ENCODE peak calls at places on chromosomes 4 and X, in nine cellular contexts. L is GM23338, K is GM12865, D is kidney, T is K562, X is cardiac fibroblast, H is ovary, P is AG09309, R is cardiac muscle cell. S is an unnamed sample.

GRCh38 chr4:140078366-140078765 is 75.6 kb downstream of the MAML3 start:
- DNase-seq in H (peak; percentile 37), X (peak; percentile 60), K (no peak), D (no peak), L (peak; percentile 73), P (no peak), R (peak; percentile 77), T (no peak), S (peak; percentile 74)

GRCh38 chr4:89995006-89995405 is 100.4 kb downstream of the MMRN1 start:
- DNase-seq in H (no peak), L (no peak), P (no peak), X (no peak), R (no peak), K (no peak), T (no peak), D (no peak), S (no peak)

GRCh38 chr4:158444621-158445020 is 77.1 kb upstream of the RXFP1 start:
- DNase-seq in L (no peak), T (no peak), H (no peak), K (no peak), P (no peak), X (peak; percentile 32), D (no peak), R (no peak), S (no peak)

GRCh38 chr4:78734451-78735003 is 41.6 kb upstream of the BMP2K start:
- DNase-seq in P (no peak), H (no peak), R (no peak), K (no peak), L (no peak), X (no peak), D (no peak), T (no peak), S (no peak)

GRCh38 chrX:19678941-19679340 is 163.6 kb upstream of the MAP3K15 start:
- DNase-seq in D (no peak), X (peak; percentile 42), L (no peak), K (peak; percentile 56), P (no peak), H (no peak), T (no peak), R (no peak), S (no peak)

GRCh38 chr4:17128268-17128667 is 229.8 kb upstream of the LDB2 start:
- DNase-seq in K (no peak), L (no peak), R (no peak), P (peak; percentile 16), T (no peak), D (no peak), X (peak; percentile 47), H (no peak), S (peak; percentile 40)

GRCh38 chr4:95985791-95986190 is 145.9 kb downstream of the PDHA2 start:
- DNase-seq in P (no peak), L (no peak), X (peak; percentile 50), T (no peak), D (no peak), K (no peak), H (no peak), R (no peak), S (no peak)

GRCh38 chr4:87219648-87220093 is 747 bp downstream of the KLHL8 start:
- DNase-seq in T (no peak), R (peak; percentile 51), L (peak; percentile 60), P (no peak), D (peak; percentile 85), K (peak; percentile 69), X (peak; percentile 48), H (peak; percentile 18), S (peak; percentile 37)

GRCh38 chr4:185853841-185854240 is 41.8 kb upstream of the SORBS2 start:
- DNase-seq in X (no peak), L (no peak), H (no peak), T (no peak), R (no peak), D (no peak), P (no peak), K (no peak), S (no peak)

GRCh38 chrX:134452591-134452990 is 7.4 kb upstream of the HPRT1 start:
- DNase-seq in T (no peak), R (no peak), D (no peak), H (no peak), L (no peak), K (no peak), X (no peak), P (no peak), S (no peak)

GRCh38 chrX:136318895-136319597 is 18.3 kb downstream of the ADGRG4 start:
- DNase-seq in P (no peak), L (no peak), K (no peak), T (no peak), D (no peak), H (no peak), R (no peak), X (no peak), S (no peak)

GRCh38 chrX:69314436-69315348 is 149.4 kb upstream of the PJA1 start:
- DNase-seq in R (no peak), T (no peak), L (no peak), D (no peak), X (no peak), H (no peak), P (no peak), K (no peak), S (no peak)

GRCh38 chrX:37332987-37333658 is 16.0 kb upstream of the PRRG1 start:
- DNase-seq in R (no peak), K (no peak), P (no peak), H (no peak), L (no peak), X (no peak), T (no peak), D (no peak), S (peak; percentile 63)

GRCh38 chrX:101206471-101206870 is 13.1 kb upstream of the DRP2 start:
- DNase-seq in R (peak; percentile 27), P (no peak), L (peak; percentile 52), X (peak; percentile 67), D (no peak), H (no peak), K (peak; percentile 43), T (peak; percentile 51), S (peak; percentile 47)

DNA sequence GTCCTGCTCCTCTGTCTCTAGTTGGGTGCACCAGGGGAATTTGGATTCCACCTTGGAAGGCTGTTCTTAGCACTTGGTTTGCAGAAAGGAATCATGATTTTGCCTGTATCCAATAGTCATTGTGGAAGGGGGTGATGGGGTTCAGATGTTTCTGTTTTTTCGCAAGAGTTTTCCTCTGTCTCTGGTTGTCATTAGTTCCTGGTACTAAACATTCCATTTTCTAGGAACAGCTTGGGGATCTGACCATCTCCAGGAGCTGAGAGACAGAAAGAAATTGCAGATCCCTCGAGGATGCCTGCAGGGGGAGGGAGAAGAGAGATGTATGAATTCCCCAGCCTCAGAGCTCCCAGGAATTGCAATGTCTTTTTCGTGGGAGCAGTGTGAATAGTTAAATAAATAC is 70.9 kb downstream of the CYTL1 start:
- DNase-seq in K (no peak), T (no peak), R (no peak), P (no peak), L (no peak), D (no peak), X (no peak), H (no peak), S (no peak)
- H3K4me3 ChIP-seq in K (no peak overlapping the region), T (no peak overlapping the region), R (no peak overlapping the region), P (no peak overlapping the region), L (no peak overlapping the region), D (no peak overlapping the region), X (no peak overlapping the region), H (no peak overlapping the region), S (no peak overlapping the region)

DNA sequence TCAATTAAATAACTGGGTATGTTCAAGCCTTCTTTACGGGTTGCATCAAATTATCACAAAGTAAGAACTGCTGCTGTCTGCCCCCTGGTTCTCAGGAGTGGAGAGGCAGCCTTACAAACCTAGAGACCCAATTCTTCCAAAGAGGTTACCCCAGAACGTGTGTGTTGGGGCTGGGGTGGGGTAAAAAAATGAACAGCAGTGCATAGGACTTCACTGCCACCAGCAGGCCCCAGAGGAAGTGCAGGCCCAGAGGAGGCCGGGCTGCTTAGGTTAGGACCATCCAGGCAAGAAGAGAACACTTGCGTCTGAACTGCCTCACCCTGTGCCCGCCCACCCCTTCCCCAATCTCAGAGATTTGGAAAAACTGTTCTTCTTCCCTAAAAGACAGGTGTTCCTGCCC is 1.5 kb upstream of the NWD2 start:
- DNase-seq in D (no peak), X (no peak), L (peak; percentile 59), T (no peak), H (no peak), K (peak; percentile 33), P (no peak), R (no peak), S (no peak)
- TF ChIP-seq CTCF in D (no peak), X (no peak), L (peak; percentile 41), T (no peak), H (no peak), K (peak; percentile 22), P (no peak), R (no peak), S (no peak)

DNA sequence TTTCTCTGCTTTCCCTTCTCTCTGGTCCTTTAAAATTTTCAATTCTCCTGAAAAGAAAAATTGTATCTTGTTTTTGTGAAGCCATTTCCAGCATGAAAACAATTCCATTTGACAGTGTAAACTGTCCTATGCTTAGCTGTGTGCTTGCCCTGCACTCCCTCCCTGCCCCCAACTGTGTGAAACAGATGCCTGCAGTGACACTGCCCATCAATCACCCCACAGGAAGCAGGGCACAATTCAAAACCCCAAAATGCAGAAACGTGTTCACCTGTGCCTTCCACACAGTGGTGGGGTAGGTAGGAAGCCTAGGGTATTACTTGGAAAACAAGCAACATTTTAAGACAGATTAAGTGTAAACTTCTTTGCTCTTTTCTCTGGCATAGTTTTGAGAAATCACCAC is 6.2 kb upstream of the FHDC1 start:
- DNase-seq in X (no peak), L (peak; percentile 36), D (no peak), T (no peak), H (no peak), P (no peak), K (no peak), R (no peak), S (no peak)
- H3K4me3 ChIP-seq in X (no peak overlapping the region), L (peak overlapping the region; percentile 4), D (no peak overlapping the region), T (no peak overlapping the region), H (no peak overlapping the region), P (no peak overlapping the region), K (no peak overlapping the region), R (no peak overlapping the region), S (no peak overlapping the region)

GRCh38 chrX:150899191-150899757 is 806 bp upstream of the CD99L2 start:
- DNase-seq in H (peak; percentile 8), K (peak; percentile 68), L (peak; percentile 50), X (peak; percentile 15), T (peak; percentile 20), P (no peak), R (peak; percentile 18), D (peak; percentile 79), S (peak; percentile 12)

GRCh38 chrX:150896632-150897031 is 1.8 kb downstream of the CD99L2 start:
- DNase-seq in P (no peak), X (no peak), T (no peak), R (no peak), D (no peak), H (no peak), L (no peak), K (no peak), S (no peak)

GRCh38 chrX:150893936-150894335 is 4.5 kb downstream of the CD99L2 start:
- DNase-seq in H (no peak), T (no peak), K (no peak), D (no peak), P (no peak), X (no peak), R (no peak), L (no peak), S (no peak)

GRCh38 chrX:150898343-150899190 is at the start of gene CD99L2:
- DNase-seq in T (peak; percentile 94), L (peak; percentile 83), K (peak; percentile 92), X (peak; percentile 82), D (peak; percentile 95), H (peak; percentile 82), R (peak; percentile 89), P (peak; percentile 34), S (peak; percentile 84)

GRCh38 chrX:150897371-150898319 is 823 bp downstream of the CD99L2 start:
- DNase-seq in R (no peak), K (peak; percentile 56), H (no peak), P (no peak), T (no peak), D (no peak), L (peak; percentile 57), X (peak; percentile 35), S (peak; percentile 12)
- TF ChIP-seq CTCF in R (no peak), K (no peak), H (no peak), P (no peak), T (no peak), D (no peak), L (no peak), X (no peak), S (no peak)

S was measured in fibroblast of villous mesenchyme.